ENCODE peak calls at places on chromosomes 6 and 20, in five cellular contexts. F is breast epithelium, S is body of pancreas, R is Peyer's patch, G is ovary. P is an unnamed sample.

GRCh38 chr6:43851204-43851855 is 81.3 kb downstream of the VEGFA start:
- DNase-seq in S (no peak), F (no peak), G (no peak), R (no peak), P (no peak)

GRCh38 chr20:51700809-51701285 is 67.3 kb downstream of the ATP9A start:
- DNase-seq in R (peak; percentile 57), S (peak; percentile 38), G (no peak), F (no peak), P (no peak)

GRCh38 chr6:47094351-47094925 is 52.3 kb upstream of the ADGRF1 start:
- DNase-seq in S (peak; percentile 58), F (peak; percentile 44), R (no peak), G (no peak), P (no peak)

GRCh38 chr6:159753081-159753872 is 8.6 kb upstream of the ACAT2 start:
- DNase-seq in F (no peak), G (no peak), S (no peak), R (no peak), P (no peak)

GRCh38 chr6:2369606-2370005 is 124.2 kb upstream of the GMDS start:
- DNase-seq in S (no peak), F (no peak), R (no peak), G (no peak), P (no peak)

GRCh38 chr6:12339022-12339421 is 48.9 kb downstream of the EDN1 start:
- DNase-seq in R (peak; percentile 71), F (no peak), S (no peak), G (no peak), P (no peak)

GRCh38 chr6:166420351-166420750 is 37.6 kb upstream of the MPC1 start:
- DNase-seq in F (no peak), R (peak; percentile 32), S (no peak), G (no peak), P (no peak)

GRCh38 chr6:41970436-41970846 is 28.8 kb upstream of the CCND3 start:
- DNase-seq in R (peak; percentile 51), G (no peak), S (no peak), F (no peak), P (no peak)

GRCh38 chr20:20010639-20011500 is 6.3 kb upstream of the NAA20 start:
- DNase-seq in R (no peak), F (no peak), S (no peak), G (no peak), P (no peak)

GRCh38 chr6:13572240-13572639 is 2.2 kb upstream of the SIRT5 start:
- DNase-seq in R (no peak), S (no peak), G (no peak), F (no peak), P (no peak)

GRCh38 chr6:107192739-107193296 is 77.5 kb upstream of the BEND3 start:
- DNase-seq in R (no peak), G (no peak), S (no peak), F (no peak), P (no peak)

GRCh38 chr20:41168281-41169183 is 31.2 kb downstream of the PLCG1 start:
- DNase-seq in G (no peak), F (no peak), R (peak; percentile 39), S (peak; percentile 8), P (no peak)

GRCh38 chr6:46733410-46733809 is 1.8 kb downstream of the PLA2G7 start:
- DNase-seq in F (no peak), R (no peak), G (no peak), S (no peak), P (no peak)

GRCh38 chr20:4533734-4534133 is 188.0 kb upstream of the PRND start:
- DNase-seq in G (no peak), S (no peak), F (no peak), R (no peak), P (no peak)

GRCh38 chr20:57481281-57481711 is 43.6 kb downstream of the CTCFL start:
- DNase-seq in F (no peak), S (no peak), R (peak; percentile 46), G (peak; percentile 10), P (no peak)

GRCh38 chr20:57479196-57479595 is 45.7 kb downstream of the CTCFL start:
- DNase-seq in R (peak; percentile 17), S (no peak), G (peak; percentile 3), F (no peak), P (no peak)

GRCh38 chr20:57482148-57482547 is 42.8 kb downstream of the CTCFL start:
- DNase-seq in S (no peak), R (peak; percentile 40), F (no peak), G (peak; percentile 4), P (no peak)

GRCh38 chr20:57482796-57483195 is 42.1 kb downstream of the CTCFL start:
- DNase-seq in R (peak; percentile 24), S (no peak), F (no peak), G (peak; percentile 7), P (no peak)

GRCh38 chr20:57480444-57481152 is 44.3 kb downstream of the CTCFL start:
- DNase-seq in G (no peak), S (no peak), R (peak; percentile 60), F (no peak), P (no peak)
- H3K4me1 ChIP-seq in G (no peaks in the 10 kb centered on the region), S (no peaks in the 10 kb centered on the region), R (peaks cover 5% of the 10 kb centered on the region), F (no peaks in the 10 kb centered on the region), P (no peaks in the 10 kb centered on the region)

DNA sequence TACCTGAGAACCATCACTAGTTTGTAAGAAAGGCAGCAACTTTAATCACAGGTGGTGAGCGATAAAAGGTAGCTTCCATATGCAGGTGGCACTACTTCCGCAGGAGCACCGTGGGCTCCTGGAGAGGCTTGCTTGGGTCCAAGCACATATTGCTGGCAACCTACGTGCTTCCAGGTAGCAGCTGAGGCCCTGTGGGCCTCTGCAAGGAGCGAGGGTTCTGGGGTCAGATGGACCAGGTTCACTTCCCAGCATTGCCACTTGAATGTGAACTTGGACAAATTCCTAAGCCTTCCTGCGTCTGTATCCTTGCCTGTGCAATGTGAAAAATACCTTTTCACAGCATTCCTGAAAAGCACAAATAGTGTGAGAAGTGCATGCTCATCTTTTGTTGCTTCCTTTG is 31.0 kb downstream of the TXNDC5 start:
- DNase-seq in G (no peak), R (no peak), S (no peak), F (no peak), P (no peak)
- TF ChIP-seq POLR2A in G (no peak), R (no peak), S (no peak), F (no peak), P (no peak)

DNA sequence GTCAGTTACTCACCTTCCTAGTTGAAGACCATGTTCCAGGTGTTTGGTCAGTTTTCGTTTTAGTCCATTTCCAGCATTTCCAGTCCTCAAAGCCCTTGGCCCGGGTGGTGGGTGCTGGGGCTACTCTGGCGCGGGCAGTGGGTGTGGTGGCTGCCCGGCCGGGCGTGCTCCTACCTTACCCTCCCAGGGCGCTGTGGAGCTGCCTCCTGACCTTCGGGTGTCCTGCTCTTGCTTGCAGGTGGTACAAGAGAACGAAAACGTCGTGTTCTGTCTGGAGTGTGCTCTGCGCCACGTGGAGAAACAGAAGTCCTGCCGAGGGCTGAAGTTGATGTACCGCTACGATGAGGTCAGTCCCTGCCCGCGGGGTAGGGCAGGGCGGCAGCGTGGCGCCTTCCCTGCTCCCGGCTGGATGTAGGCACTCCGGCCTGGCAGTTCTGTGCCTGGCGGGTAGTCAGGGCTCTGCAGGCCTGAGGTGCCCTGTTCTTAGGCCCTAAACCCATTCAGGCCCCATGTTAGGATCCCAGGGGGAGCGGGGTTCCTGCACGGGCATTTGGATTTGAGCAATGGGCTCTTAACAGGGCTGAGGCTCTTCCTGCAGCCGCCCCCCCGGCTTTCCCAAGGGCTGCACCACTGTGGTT is 145.8 kb downstream of the DTNBP1 start:
- DNase-seq in R (no peak), F (no peak), S (no peak), G (no peak), P (no peak)
- H3K27ac ChIP-seq in R (no peak overlapping the region), F (no peak overlapping the region), S (no peak overlapping the region), G (no peak overlapping the region), P (no peak overlapping the region)

GRCh38 chr20:50278377-50278683 is 87.7 kb downstream of the CEBPB start:
- DNase-seq in G (no peak), S (no peak), R (no peak), F (no peak), P (no peak)
- H3K4me1 ChIP-seq in G (peaks cover 4% of the 10 kb centered on the region), S (peaks cover 21% of the 10 kb centered on the region), R (no peaks in the 10 kb centered on the region), F (peaks cover 8% of the 10 kb centered on the region), P (peaks cover 5% of the 10 kb centered on the region)

GRCh38 chr6:36607782-36608386 is 13.7 kb downstream of the SRSF3 start:
- DNase-seq in S (peak; percentile 78), G (peak; percentile 15), R (peak; percentile 41), F (no peak), P (no peak)
- TF ChIP-seq POLR2A in S (no peak), G (no peak), R (no peak), F (no peak), P (no peak)